ENCODE peak calls at places on chromosome 4, in nine cellular contexts. Q is neuronal stem cell; I is activated naive CD8-positive, alpha-beta T cell treated with anti-CD3 and anti-CD28 coated beads for 36 hours; T is epithelial cell of esophagus; V is MM.1S; K is activated CD4-positive, alpha-beta T cell treated with anti-CD3 and anti-CD28 coated beads, Interleukin-2, amount 10 ng/mL, durations not matched to agents 7 days and 5 days; F is pulmonary artery endothelial cell; P is amniotic stem cell; B is Right ventricle myocardium superior. E is an unnamed sample.

GRCh38 chr4:88277711-88278025 is 6.7 kb downstream of the PPM1K start:
- DNase-seq in Q (no peak), I (no peak), T (no peak), V (no peak), K (no peak), F (no peak), P (no peak), B (no peak), E (no peak)

GRCh38 chr4:6467600-6467999 is 4.8 kb downstream of the PPP2R2C start:
- DNase-seq in Q (no peak), I (no peak), T (no peak), V (no peak), K (peak; percentile 2), F (no peak), P (no peak), B (no peak), E (no peak)

GRCh38 chr4:128550060-128550459 is 259.4 kb upstream of the JADE1 start:
- DNase-seq in Q (no peak), I (no peak), T (no peak), V (no peak), K (no peak), F (no peak), P (no peak), B (no peak), E (no peak)

GRCh38 chr4:1980561-1981041 is 28.2 kb downstream of the NELFA start:
- DNase-seq in Q (no peak), I (no peak), T (no peak), V (no peak), K (no peak), F (no peak), P (no peak), B (no peak), E (no peak)

GRCh38 chr4:3368841-3369760 is 72.7 kb upstream of the HGFAC start:
- DNase-seq in Q (no peak), I (no peak), T (no peak), V (no peak), K (no peak), F (no peak), P (no peak), B (no peak), E (no peak)

GRCh38 chr4:48116582-48116981 is 17.5 kb downstream of the TXK start:
- DNase-seq in Q (no peak), I (no peak), T (no peak), V (no peak), K (no peak), F (no peak), P (no peak), B (no peak), E (no peak)

GRCh38 chr4:21198683-21199082 is 498.4 kb downstream of the PACRGL start:
- DNase-seq in Q (no peak), I (no peak), T (no peak), V (no peak), K (no peak), F (no peak), P (no peak), B (no peak), E (no peak)

GRCh38 chr4:130632731-130633604 is 1537.0 kb downstream of the C4orf33 start:
- DNase-seq in Q (no peak), I (no peak), T (no peak), V (no peak), K (no peak), F (no peak), P (no peak), B (no peak), E (no peak)

GRCh38 chr4:87973283-87974169 is 2.0 kb upstream of the SPP1 start:
- DNase-seq in Q (peak; percentile 44), I (peak; percentile 14), T (peak; percentile 80), V (peak; percentile 50), K (peak; percentile 48), F (no peak), P (peak; percentile 23), B (peak; percentile 62), E (peak; percentile 23)

GRCh38 chr4:78581626-78582025 is 30.1 kb downstream of the ANXA3 start:
- DNase-seq in Q (no peak), I (no peak), T (no peak), V (no peak), K (no peak), F (no peak), P (no peak), B (no peak), E (no peak)

GRCh38 chr4:47913858-47914218 is 545 bp downstream of the NFXL1 start:
- DNase-seq in Q (no peak), I (peak; percentile 34), T (peak; percentile 63), V (peak; percentile 36), K (peak; percentile 26), F (no peak), P (no peak), B (peak; percentile 63), E (peak; percentile 22)

GRCh38 chr4:185115827-185116232 is 27.2 kb upstream of the SLC25A4 start:
- DNase-seq in Q (no peak), I (no peak), T (no peak), V (no peak), K (no peak), F (peak; percentile 49), P (no peak), B (peak; percentile 79), E (no peak)

GRCh38 chr4:139734875-139735380 is 69.3 kb downstream of the MGST2 start:
- DNase-seq in Q (peak; percentile 95), I (peak; percentile 73), T (peak; percentile 63), V (peak; percentile 62), K (peak; percentile 63), F (peak; percentile 73), P (peak; percentile 72), B (peak; percentile 93), E (peak; percentile 85)

GRCh38 chr4:20126906-20127305 is 124.8 kb upstream of the SLIT2 start:
- DNase-seq in Q (no peak), I (no peak), T (peak; percentile 91), V (no peak), K (no peak), F (no peak), P (no peak), B (no peak), E (no peak)

GRCh38 chr4:52106142-52106541 is 55.0 kb downstream of the SPATA18 start:
- DNase-seq in Q (no peak), I (no peak), T (no peak), V (no peak), K (no peak), F (no peak), P (no peak), B (no peak), E (no peak)

GRCh38 chr4:7322166-7322991 is 112.4 kb downstream of the PSAPL1 start:
- DNase-seq in Q (no peak), I (no peak), T (no peak), V (no peak), K (no peak), F (no peak), P (no peak), B (peak; percentile 25), E (no peak)

GRCh38 chr4:144809056-144809640 is 163.2 kb downstream of the HHIP start:
- DNase-seq in Q (no peak), I (no peak), T (no peak), V (no peak), K (no peak), F (no peak), P (no peak), B (no peak), E (no peak)

GRCh38 chr4:8858188-8858924 is 13.3 kb downstream of the HMX1 start:
- DNase-seq in Q (no peak), I (no peak), T (no peak), V (no peak), K (no peak), F (no peak), P (no peak), B (peak; percentile 33), E (no peak)

GRCh38 chr4:173273956-173274355 is 60.2 kb downstream of the HMGB2 start:
- DNase-seq in Q (no peak), I (no peak), T (no peak), V (no peak), K (no peak), F (no peak), P (no peak), B (no peak), E (no peak)

GRCh38 chr4:140504261-140504660 is 6.2 kb upstream of the MGAT4D start:
- DNase-seq in Q (no peak), I (no peak), T (no peak), V (no peak), K (no peak), F (no peak), P (no peak), B (no peak), E (no peak)

GRCh38 chr4:56821394-56822263 is at the start of gene SPINK2:
- DNase-seq in Q (peak; percentile 42), I (peak; percentile 65), T (peak; percentile 63), V (peak; percentile 81), K (peak; percentile 75), F (no peak), P (no peak), B (peak; percentile 47), E (peak; percentile 73)

GRCh38 chr4:77669911-77670590 is 64.4 kb downstream of the CXCL13 start:
- DNase-seq in Q (no peak), I (no peak), T (no peak), V (no peak), K (no peak), F (no peak), P (no peak), B (no peak), E (peak; percentile 10)

GRCh38 chr4:164012396-164013027 is 518.0 kb downstream of the TMA16 start:
- DNase-seq in Q (peak; percentile 56), I (no peak), T (peak; percentile 65), V (peak; percentile 33), K (peak; percentile 29), F (no peak), P (no peak), B (no peak), E (peak; percentile 3)

GRCh38 chr4:81030617-81031388 is at the start of gene BMP3:
- DNase-seq in Q (peak; percentile 43), I (peak; percentile 15), T (peak; percentile 8), V (no peak), K (no peak), F (no peak), P (no peak), B (peak; percentile 40), E (no peak)

GRCh38 chr4:130172156-130172555 is 1076.2 kb downstream of the C4orf33 start:
- DNase-seq in Q (no peak), I (no peak), T (peak; percentile 64), V (no peak), K (no peak), F (no peak), P (no peak), B (no peak), E (no peak)

GRCh38 chr4:153142700-153143438 is 61.4 kb upstream of the TRIM2 start:
- DNase-seq in Q (peak; percentile 42), I (peak; percentile 44), T (peak; percentile 70), V (peak; percentile 41), K (peak; percentile 68), F (peak; percentile 26), P (peak; percentile 65), B (peak; percentile 81), E (peak; percentile 70)

GRCh38 chr4:182775075-182775474 is 142.1 kb downstream of the DCTD start:
- DNase-seq in Q (no peak), I (no peak), T (no peak), V (no peak), K (no peak), F (no peak), P (no peak), B (no peak), E (no peak)

GRCh38 chr4:186587416-186588018 is 32.1 kb upstream of the MTNR1A start:
- DNase-seq in Q (peak; percentile 57), I (peak; percentile 35), T (peak; percentile 66), V (peak; percentile 50), K (peak; percentile 60), F (no peak), P (peak; percentile 52), B (peak; percentile 80), E (peak; percentile 5)

GRCh38 chr4:55364691-55365346 is 18.8 kb downstream of the SRD5A3 start:
- DNase-seq in Q (no peak), I (no peak), T (no peak), V (no peak), K (no peak), F (peak; percentile 32), P (no peak), B (no peak), E (no peak)

GRCh38 chr4:1898681-1899080 is 27.5 kb downstream of the NSD2 start:
- DNase-seq in Q (no peak), I (no peak), T (no peak), V (no peak), K (no peak), F (no peak), P (no peak), B (no peak), E (no peak)

GRCh38 chr4:58061967-58062366 is 951.8 kb upstream of the IGFBP7 start:
- DNase-seq in Q (no peak), I (no peak), T (peak; percentile 1), V (no peak), K (no peak), F (no peak), P (no peak), B (no peak), E (no peak)

E was measured in HuH-7.